ENCODE peak calls at places on chromosomes 7 and 10, in nine cellular contexts. B is Caki2; F is Right ventricle myocardium superior; M is activated CD4-positive, alpha-beta T cell treated with anti-CD3 and anti-CD28 coated beads, Interleukin-2, amount 50 U/mL, for 1 hour; R is activated CD8-positive, alpha-beta T cell treated with anti-CD3 and anti-CD28 coated beads, Interleukin-2, amount 10 ng/mL, durations not matched to agents 7 days and 5 days; E is transverse colon; K is AG04450; W is hypothalamus; L is T-helper 2 cell. T is an unnamed sample.

GRCh38 chr10:121644501-121644900 is 46.3 kb upstream of the FGFR2 start:
- DNase-seq in B (no peak), F (no peak), M (no peak), R (no peak), E (no peak), K (no peak), W (no peak), L (no peak), T (no peak)

GRCh38 chr7:11751315-11751714 is 80.7 kb downstream of the THSD7A start:
- DNase-seq in B (no peak), F (no peak), M (no peak), R (no peak), E (no peak), K (no peak), W (no peak), L (no peak), T (no peak)

GRCh38 chr7:151089893-151090730 is 3.8 kb downstream of the AGAP3 start:
- DNase-seq in B (no peak), F (no peak), M (no peak), R (no peak), E (no peak), K (no peak), W (no peak), L (no peak), T (no peak)

GRCh38 chr10:85597006-85597405 is 769.6 kb downstream of the GRID1 start:
- DNase-seq in B (no peak), F (no peak), M (no peak), R (no peak), E (no peak), K (no peak), W (no peak), L (no peak), T (no peak)

GRCh38 chr7:134415700-134416099 is 43.2 kb downstream of the AKR1B1 start:
- DNase-seq in B (no peak), F (no peak), M (no peak), R (no peak), E (no peak), K (no peak), W (no peak), L (no peak), T (no peak)

GRCh38 chr10:124053971-124054370 is 39.4 kb downstream of the CHST15 start:
- DNase-seq in B (no peak), F (no peak), M (no peak), R (no peak), E (no peak), K (no peak), W (no peak), L (no peak), T (no peak)

GRCh38 chr10:11250304-11250703 is 232.6 kb downstream of the CELF2 start:
- DNase-seq in B (no peak), F (no peak), M (no peak), R (no peak), E (no peak), K (no peak), W (no peak), L (no peak), T (no peak)

GRCh38 chr10:110918269-110918632 is 729 bp downstream of the BBIP1 start:
- DNase-seq in B (no peak), F (peak; percentile 98), M (peak; percentile 79), R (peak; percentile 92), E (peak; percentile 97), K (peak; percentile 90), W (no peak), L (peak; percentile 78), T (no peak)

GRCh38 chr7:40969641-40970040 is 733.2 kb downstream of the INHBA start:
- DNase-seq in B (no peak), F (no peak), M (no peak), R (no peak), E (no peak), K (no peak), W (no peak), L (no peak), T (no peak)

GRCh38 chr10:92816106-92816505 is 32.2 kb upstream of the EXOC6 start:
- DNase-seq in B (no peak), F (no peak), M (no peak), R (no peak), E (no peak), K (no peak), W (no peak), L (no peak), T (no peak)

GRCh38 chr10:15324611-15325010 is 46.5 kb downstream of the FAM171A1 start:
- DNase-seq in B (no peak), F (no peak), M (no peak), R (no peak), E (no peak), K (no peak), W (no peak), L (no peak), T (no peak)

GRCh38 chr10:133030791-133031190 is 56.9 kb upstream of the ADGRA1 start:
- DNase-seq in B (no peak), F (no peak), M (no peak), R (no peak), E (no peak), K (no peak), W (no peak), L (no peak), T (no peak)

GRCh38 chr10:61280303-61280702 is 172.9 kb downstream of the TMEM26 start:
- DNase-seq in B (peak; percentile 19), F (no peak), M (no peak), R (no peak), E (no peak), K (no peak), W (no peak), L (no peak), T (no peak)

GRCh38 chr10:13614530-13615332 is 28.0 kb downstream of the PRPF18 start:
- DNase-seq in B (peak; percentile 87), F (no peak), M (no peak), R (no peak), E (no peak), K (peak; percentile 18), W (no peak), L (no peak), T (no peak)